ENCODE peak calls at places on chromosomes 16 and 17, in nine cellular contexts. U, G, M, L, Z, S, A, N and H are unnamed samples.

GRCh38 chr16:566475-567361 is at the start of gene NHLRC4:
- DNase-seq in A (peak; percentile 77), G (no peak), S (peak; percentile 48), N (peak; percentile 69), L (peak; percentile 55), Z (peak; percentile 88), U (peak; percentile 83), M (no peak), H (no peak)

GRCh38 chr16:81463296-81463890 is 18.8 kb downstream of the CMIP start:
- DNase-seq in U (no peak), L (no peak), A (no peak), N (no peak), M (no peak), S (no peak), G (no peak), Z (no peak), H (no peak)

GRCh38 chr16:2184346-2184745 is 12.1 kb downstream of the CASKIN1 start:
- DNase-seq in L (no peak), U (no peak), Z (no peak), N (no peak), A (no peak), M (no peak), G (no peak), S (no peak), H (no peak)

GRCh38 chr17:2042355-2042929 is 620 bp downstream of the OVCA2 start:
- DNase-seq in U (no peak), N (no peak), L (no peak), G (no peak), A (no peak), S (peak; percentile 73), Z (no peak), M (no peak), H (no peak)

GRCh38 chr17:3911271-3912053 is 4.8 kb downstream of the P2RX1 start:
- DNase-seq in G (no peak), L (no peak), M (no peak), U (no peak), S (no peak), N (no peak), Z (no peak), A (no peak), H (no peak)

GRCh38 chr16:85372627-85373372 is 240.3 kb upstream of the GSE1 start:
- DNase-seq in U (no peak), G (peak; percentile 52), M (peak; percentile 66), A (no peak), S (no peak), Z (peak; percentile 86), L (peak; percentile 65), N (peak; percentile 61), H (peak; percentile 47)

GRCh38 chr17:59764292-59764741 is 56.9 kb downstream of the VMP1 start:
- DNase-seq in N (no peak), U (no peak), M (no peak), L (no peak), G (no peak), S (no peak), A (no peak), Z (no peak), H (no peak)

GRCh38 chr17:7220593-7221280 is 999 bp downstream of the ACADVL start:
- DNase-seq in L (peak; percentile 82), S (peak; percentile 54), A (no peak), M (peak; percentile 43), U (no peak), G (peak; percentile 74), Z (peak; percentile 83), N (peak; percentile 70), H (no peak)

GRCh38 chr17:49210158-49211029 is at the start of the genes ABI3 and GNGT2:
- DNase-seq in M (no peak), N (peak; percentile 37), U (peak; percentile 36), L (no peak), A (peak; percentile 35), Z (peak; percentile 45), G (no peak), S (no peak), H (no peak)

GRCh38 chr16:53915452-53916160 is 211.7 kb downstream of the FTO start:
- DNase-seq in A (no peak), U (no peak), N (no peak), S (peak; percentile 81), Z (peak; percentile 23), G (no peak), L (no peak), M (no peak), H (no peak)

GRCh38 chr17:66971249-66971648 is 6.7 kb downstream of the CACNG4 start:
- DNase-seq in L (no peak), A (no peak), Z (no peak), S (no peak), G (no peak), M (no peak), U (no peak), N (no peak), H (no peak)

GRCh38 chr17:19377602-19378415 is 489 bp upstream of the MAPK7 start:
- DNase-seq in Z (peak; percentile 98), U (peak; percentile 98), A (peak; percentile 98), N (peak; percentile 98), G (peak; percentile 99), L (peak; percentile 98), M (peak; percentile 99), S (peak; percentile 99), H (peak; percentile 96)

DNA sequence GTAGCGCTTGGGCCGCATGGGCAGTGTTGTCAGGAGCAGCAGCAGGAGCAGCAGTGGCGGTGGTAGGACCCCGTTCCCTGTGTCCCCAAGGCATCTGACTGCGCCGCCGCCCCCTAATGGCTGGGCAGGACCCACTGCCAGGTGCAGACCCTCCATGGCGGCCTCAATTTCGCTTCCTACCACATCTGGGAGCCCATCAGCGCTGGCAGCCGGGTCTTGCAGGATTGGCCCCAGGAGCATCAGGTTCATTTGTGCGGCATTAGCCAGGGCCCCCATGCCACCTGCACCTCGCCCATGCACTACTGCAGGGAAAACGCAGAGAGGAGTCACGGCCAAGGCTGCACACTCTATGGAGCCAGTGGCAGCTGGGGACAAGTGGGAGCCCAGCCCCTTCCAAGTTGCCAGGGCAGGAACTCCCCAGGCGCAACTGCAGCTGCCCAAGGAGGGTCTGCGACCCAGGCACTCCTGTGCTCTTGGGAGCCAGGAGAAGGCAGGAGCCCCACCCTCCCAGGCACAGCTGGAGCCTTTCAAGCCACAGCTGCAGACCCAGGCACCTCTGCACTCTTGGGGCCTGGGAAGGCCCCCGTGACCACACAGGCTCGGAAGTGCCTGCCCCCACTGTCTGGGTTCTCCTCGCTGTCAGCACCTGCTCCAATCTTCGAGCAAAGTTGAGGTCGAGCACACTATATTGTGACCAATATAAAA is 594.2 kb downstream of the KCNJ18 start:
- DNase-seq in L (no peak), Z (peak; percentile 5), G (no peak), S (no peak), N (peak; percentile 24), A (no peak), M (no peak), U (no peak), H (no peak)
- TF ChIP-seq CTCF in L (no peak), Z (no peak), G (no peak), S (no peak), N (no peak), A (no peak), M (no peak), U (no peak), H (no peak)

GRCh38 chr16:4455081-4455480 is 19.3 kb downstream of the NMRAL1 start:
- DNase-seq in G (no peak), U (no peak), M (no peak), Z (no peak), L (no peak), S (no peak), A (no peak), N (no peak), H (no peak)
- H3K36me3 ChIP-seq in G (peaks cover 44% of the 10 kb centered on the region), U (peaks cover 82% of the 10 kb centered on the region), M (peaks cover 12% of the 10 kb centered on the region), Z (no peaks in the 10 kb centered on the region), L (peaks cover 16% of the 10 kb centered on the region), S (no peaks in the 10 kb centered on the region), A (no peaks in the 10 kb centered on the region), N (peaks cover 99% of the 10 kb centered on the region), H (peaks cover 22% of the 10 kb centered on the region)

GRCh38 chr17:46942441-46943217 is 19.7 kb downstream of the GOSR2 start:
- DNase-seq in N (peak; percentile 74), A (peak; percentile 48), U (peak; percentile 62), G (peak; percentile 60), M (peak; percentile 82), S (peak; percentile 86), Z (peak; percentile 72), L (peak; percentile 63), H (no peak)
- H3K4me3 ChIP-seq in N (no peak overlapping the region), A (no peak overlapping the region), U (no peak overlapping the region), G (no peak overlapping the region), M (no peak overlapping the region), S (no peak overlapping the region), Z (no peak overlapping the region), L (no peak overlapping the region), H (no peak overlapping the region)

DNA sequence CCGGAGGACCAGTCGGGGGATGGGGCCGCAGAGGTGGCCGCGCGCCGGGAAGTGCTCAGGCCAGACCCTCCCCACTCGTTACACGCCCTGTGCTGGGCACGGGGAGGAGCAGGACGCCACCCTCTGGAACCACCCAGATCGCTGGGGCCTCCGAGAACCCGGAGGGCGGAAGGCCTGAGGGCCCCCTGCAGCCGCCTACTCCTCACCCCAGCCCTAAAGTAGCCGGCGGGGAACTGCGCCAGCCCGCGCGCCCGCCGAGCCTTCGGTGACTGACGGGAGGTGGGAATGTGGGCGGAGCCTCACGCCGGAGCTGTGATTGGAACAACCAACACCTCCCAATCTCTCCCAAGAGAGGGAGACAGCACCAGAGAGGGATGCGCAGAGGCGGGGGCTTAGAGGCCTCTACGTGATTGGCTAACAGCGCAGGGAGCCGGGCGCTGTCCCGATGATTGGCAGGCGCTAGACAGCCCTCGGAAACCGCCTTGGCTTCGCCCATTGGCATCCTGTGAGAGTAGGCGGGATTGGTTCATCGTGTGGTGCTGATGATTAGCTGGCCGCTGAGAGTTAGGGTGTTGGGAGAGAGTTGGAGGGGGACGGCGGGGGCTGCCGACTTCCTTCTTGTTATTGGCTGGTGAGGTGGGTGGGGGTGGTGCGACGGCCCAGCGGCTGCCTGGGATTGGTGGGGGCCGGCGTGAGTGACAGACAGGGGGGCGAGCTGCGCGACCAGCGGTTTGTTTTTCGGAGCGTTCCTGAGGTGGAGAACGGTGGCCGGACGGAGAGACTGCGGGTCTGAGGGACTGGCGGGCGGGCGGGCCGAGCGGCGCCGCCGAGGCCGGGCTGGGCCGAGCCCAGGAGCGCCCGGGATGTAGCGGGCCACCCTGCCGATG is at the start of gene MAP3K3:
- DNase-seq in Z (peak; percentile 99), M (peak; percentile 100), G (peak; percentile 99), S (peak; percentile 100), U (peak; percentile 99), N (peak; percentile 98), A (peak; percentile 99), L (peak; percentile 99), H (peak; percentile 99)
- TF ChIP-seq CTCF in Z (no peak), M (no peak), G (no peak), S (peak; percentile 20), U (peak; percentile 31), N (peak; percentile 11), A (peak; percentile 5), L (no peak), H (peak; percentile 27)

DNA sequence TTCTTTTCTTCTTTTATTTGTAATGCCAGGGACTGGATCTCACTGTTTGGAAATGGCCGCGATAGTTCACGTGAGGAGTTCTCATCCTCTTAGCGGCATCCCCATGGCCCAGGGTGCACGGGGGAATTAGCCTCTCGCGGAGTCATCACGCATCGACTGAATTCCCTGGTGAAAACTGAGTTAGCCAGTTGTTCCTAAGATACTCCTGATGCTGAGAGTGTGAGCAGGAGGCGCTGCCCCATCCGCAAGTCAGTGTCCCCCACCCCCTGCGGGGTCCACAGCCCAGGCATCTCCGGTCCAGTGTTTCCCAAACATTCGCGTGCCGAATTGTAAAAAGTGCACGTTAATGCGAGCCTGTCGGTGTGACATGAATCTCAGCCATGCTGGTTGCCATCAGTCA is 277.2 kb downstream of the CPPED1 start:
- DNase-seq in Z (no peak), U (no peak), L (no peak), S (no peak), G (no peak), M (no peak), A (no peak), N (no peak), H (no peak)
- H3K36me3 ChIP-seq in Z (no peaks in the 10 kb centered on the region), U (peaks cover 20% of the 10 kb centered on the region), L (no peaks in the 10 kb centered on the region), S (no peaks in the 10 kb centered on the region), G (no peaks in the 10 kb centered on the region), M (no peaks in the 10 kb centered on the region), A (no peaks in the 10 kb centered on the region), N (peaks cover 4% of the 10 kb centered on the region), H (peaks cover 1% of the 10 kb centered on the region)

GRCh38 chr17:44348234-44348987 is 3.3 kb downstream of the GRN start:
- DNase-seq in S (no peak), U (no peak), N (no peak), M (no peak), Z (peak; percentile 50), A (no peak), G (no peak), L (no peak), H (no peak)
- H3K4me3 ChIP-seq in S (no peak overlapping the region), U (no peak overlapping the region), N (no peak overlapping the region), M (no peak overlapping the region), Z (no peak overlapping the region), A (no peak overlapping the region), G (no peak overlapping the region), L (no peak overlapping the region), H (no peak overlapping the region)